ENCODE peak calls at places on chromosomes 7 and 10, in seven cellular contexts. O, Q, F, T, P, Y and E are unnamed samples. For H3K4me1, the result is how much of the 10 kb centered on the place peaks cover.

GRCh38 chr10:2978111-2978510 is 89.2 kb upstream of the PFKP start:
- DNase-seq in O (no peak), Q (no peak), F (no peak), T (no peak), P (no peak), Y (no peak), E (peak)

GRCh38 chr10:61939575-61940301 is 38.2 kb downstream of the ARID5B start:
- DNase-seq in O (no peak), Q (no peak), F (no peak), T (no peak), P (no peak), Y (no peak), E (no peak)

GRCh38 chr10:11700539-11700938 is 41.6 kb upstream of the ECHDC3 start:
- DNase-seq in O (no peak), Q (no peak), F (no peak), T (no peak), P (no peak), Y (no peak), E (no peak)

GRCh38 chr7:150949971-150950491 is 28.1 kb downstream of the KCNH2 start:
- DNase-seq in O (no peak), Q (no peak), F (peak), T (no peak), P (no peak), Y (no peak), E (no peak)

GRCh38 chr10:70331486-70332268 is 47.9 kb upstream of the NPFFR1 start:
- DNase-seq in O (peak), Q (no peak), F (no peak), T (peak), P (peak), Y (no peak), E (peak)

GRCh38 chr10:48243487-48243886 is 31.0 kb downstream of the FRMPD2 start:
- DNase-seq in O (no peak), Q (no peak), F (peak), T (no peak), P (no peak), Y (no peak), E (no peak)

GRCh38 chr10:118943253-118943652 is 86.3 kb upstream of the NANOS1 start:
- DNase-seq in O (no peak), Q (no peak), F (no peak), T (no peak), P (no peak), Y (no peak), E (no peak)

GRCh38 chr10:24759706-24760105 is 36.0 kb upstream of the ARHGAP21 start:
- DNase-seq in O (no peak), Q (no peak), F (no peak), T (no peak), P (no peak), Y (no peak), E (no peak)

GRCh38 chr10:6228010-6228511 is 25.3 kb downstream of the PFKFB3 start:
- DNase-seq in O (no peak), Q (no peak), F (no peak), T (no peak), P (no peak), Y (no peak), E (no peak)

GRCh38 chr7:3259711-3260424 is 41.2 kb upstream of the SDK1 start:
- DNase-seq in O (no peak), Q (no peak), F (no peak), T (no peak), P (no peak), Y (no peak), E (no peak)

GRCh38 chr10:2966134-2966533 is 101.2 kb upstream of the PFKP start:
- DNase-seq in O (no peak), Q (no peak), F (no peak), T (no peak), P (no peak), Y (no peak), E (no peak)

GRCh38 chr10:71531485-71532446 is 135.0 kb downstream of the CDH23 start:
- DNase-seq in O (no peak), Q (no peak), F (no peak), T (no peak), P (no peak), Y (no peak), E (no peak)

GRCh38 chr10:63766766-63767505 is 245.7 kb downstream of the REEP3 start:
- DNase-seq in O (no peak), Q (no peak), F (no peak), T (no peak), P (no peak), Y (no peak), E (no peak)

GRCh38 chr10:24382596-24382978 is 173.6 kb downstream of the KIAA1217 start:
- DNase-seq in O (no peak), Q (no peak), F (no peak), T (no peak), P (no peak), Y (no peak), E (no peak)

GRCh38 chr7:149714081-149714909 is 59.1 kb downstream of the ZNF467 start:
- DNase-seq in O (peak), Q (peak), F (peak), T (peak), P (peak), Y (peak), E (peak)

GRCh38 chr7:149713061-149713730 is 60.2 kb downstream of the ZNF467 start:
- DNase-seq in O (no peak), Q (no peak), F (peak), T (no peak), P (no peak), Y (no peak), E (no peak)

GRCh38 chr7:149715476-149715875 is 57.9 kb downstream of the ZNF467 start:
- DNase-seq in O (no peak), Q (no peak), F (peak), T (no peak), P (no peak), Y (no peak), E (no peak)

GRCh38 chr7:149714910-149715471 is 58.4 kb downstream of the ZNF467 start:
- DNase-seq in O (no peak), Q (no peak), F (no peak), T (peak), P (no peak), Y (no peak), E (peak)

DNA sequence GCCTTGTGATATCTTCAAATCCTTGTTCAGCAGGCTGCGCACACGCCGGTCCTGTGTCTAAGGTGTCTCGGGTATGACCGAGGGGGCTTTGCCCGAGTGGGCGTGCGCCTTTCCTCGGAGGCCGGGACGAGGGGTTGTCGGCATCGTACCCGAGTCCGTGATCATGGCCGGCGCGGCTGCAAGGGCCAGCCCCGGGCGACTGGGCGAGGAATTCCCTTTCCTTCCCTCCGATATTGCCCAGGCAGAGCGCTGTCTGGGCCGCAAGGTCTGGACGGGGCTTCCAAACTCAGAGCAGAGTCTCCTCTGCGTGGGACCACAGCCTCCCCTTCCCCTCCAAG is 59.7 kb downstream of the ZNF467 start:
- DNase-seq in O (no peak), Q (no peak), F (peak), T (no peak), P (no peak), Y (no peak), E (no peak)
- H3K27ac ChIP-seq in O (no peak), Q (no peak), F (no peak), T (no peak), P (peak), Y (no peak), E (no peak)

GRCh38 chr10:104321226-104321625 is 17.0 kb downstream of the ITPRIP start:
- DNase-seq in O (no peak), Q (peak), F (no peak), T (no peak), P (peak), Y (no peak), E (no peak)

GRCh38 chr10:104318096-104318725 is 20.1 kb downstream of the ITPRIP start:
- DNase-seq in O (no peak), Q (peak), F (no peak), T (no peak), P (peak), Y (no peak), E (no peak)

GRCh38 chr10:104316321-104317099 is 21.8 kb downstream of the ITPRIP start:
- DNase-seq in O (no peak), Q (no peak), F (no peak), T (no peak), P (no peak), Y (no peak), E (no peak)

GRCh38 chr10:104317195-104318095 is 20.8 kb downstream of the ITPRIP start:
- DNase-seq in O (no peak), Q (peak), F (no peak), T (no peak), P (peak), Y (no peak), E (no peak)

GRCh38 chr10:104318810-104319684 is 19.2 kb downstream of the ITPRIP start:
- DNase-seq in O (no peak), Q (peak), F (no peak), T (no peak), P (peak), Y (no peak), E (no peak)
- H3K4me1 ChIP-seq in O (half or more), Q (half or more), F (under half), T (half or more), P (under half), Y (under half), E (under half)

GRCh38 chr7:37786741-37787569 is 61.4 kb upstream of the NME8 start:
- DNase-seq in O (no peak), Q (no peak), F (no peak), T (no peak), P (no peak), Y (no peak), E (no peak)
- H3K27ac ChIP-seq in O (no peak), Q (no peak), F (no peak), T (no peak), P (no peak), Y (no peak), E (no peak)

DNA sequence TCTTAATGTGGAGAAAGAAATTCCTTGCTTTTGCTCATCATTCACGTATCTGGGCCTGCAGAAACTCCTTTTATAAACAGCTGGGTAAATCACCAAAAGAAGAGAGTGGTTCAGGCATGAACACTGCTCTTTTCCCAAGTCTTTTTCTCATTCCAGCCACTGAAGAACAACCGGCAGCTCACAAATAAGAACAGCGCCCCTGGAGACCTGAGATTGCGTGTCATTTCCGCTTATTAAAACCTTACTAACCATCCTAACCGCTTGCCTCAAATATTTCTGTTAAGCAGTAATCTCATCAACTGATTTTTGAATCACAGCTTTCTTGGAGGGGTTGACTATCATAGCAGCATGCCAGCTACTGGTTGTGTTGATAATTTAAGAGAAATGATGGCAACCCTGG is 213.0 kb upstream of the PLXNA4 start:
- DNase-seq in O (no peak), Q (no peak), F (no peak), T (no peak), P (no peak), Y (no peak), E (no peak)
- H3K4me1 ChIP-seq in O (under half), Q (under half), F (under half), T (under half), P (under half), Y (under half), E (under half)